ENCODE peak calls at places on chromosome 6, in eight cellular contexts. V is GM06990, U is heart left ventricle, L is ascending aorta, D is right atrium auricular region, G is upper lobe of right lung, K is tibial artery, N is ovary. C is an unnamed sample.

GRCh38 chr6:169972736-169973135 is 221.3 kb downstream of the ERMARD start:
- DNase-seq in U (peak), G (peak), N (peak), D (no peak), K (no peak), L (no peak), V (no peak), C (peak)

GRCh38 chr6:37646986-37647764 is 50.5 kb downstream of the MDGA1 start:
- DNase-seq in N (no peak), U (no peak), V (no peak), L (no peak), K (no peak), G (no peak), D (no peak), C (no peak)

GRCh38 chr6:19838442-19839236 is 1.5 kb downstream of the ID4 start:
- DNase-seq in K (peak), G (peak), V (peak), N (peak), L (no peak), U (peak), D (no peak), C (peak)

GRCh38 chr6:79277109-79277508 is 42.6 kb upstream of the HMGN3 start:
- DNase-seq in N (no peak), L (no peak), V (no peak), U (no peak), D (no peak), K (no peak), G (no peak), C (no peak)

GRCh38 chr6:109874086-109874485 is 104.0 kb upstream of the GPR6 start:
- DNase-seq in V (no peak), L (no peak), D (no peak), U (no peak), G (no peak), N (no peak), K (no peak), C (no peak)

GRCh38 chr6:33343953-33344611 is 26.5 kb upstream of the ZBTB22 start:
- DNase-seq in U (no peak), V (no peak), K (no peak), G (no peak), N (no peak), D (no peak), L (no peak), C (no peak)

GRCh38 chr6:12296604-12297003 is 6.4 kb downstream of the EDN1 start:
- DNase-seq in G (no peak), L (no peak), N (no peak), K (no peak), U (no peak), V (no peak), D (no peak), C (no peak)

GRCh38 chr6:31581511-31582229 is 554 bp downstream of the LTB start:
- DNase-seq in U (no peak), K (no peak), G (no peak), D (no peak), N (peak), V (no peak), L (no peak), C (no peak)

GRCh38 chr6:21348462-21349195 is 244.9 kb upstream of the SOX4 start:
- DNase-seq in L (peak), U (no peak), N (peak), D (no peak), V (no peak), G (peak), K (no peak), C (no peak)

GRCh38 chr6:89015971-89016370 is 52.6 kb upstream of the RNGTT start:
- DNase-seq in N (no peak), D (no peak), L (no peak), V (no peak), K (no peak), U (no peak), G (no peak), C (no peak)

GRCh38 chr6:52725530-52726192 is 37.6 kb downstream of the GSTA2 start:
- DNase-seq in V (no peak), L (no peak), G (no peak), N (no peak), U (no peak), K (no peak), D (no peak), C (no peak)

DNA sequence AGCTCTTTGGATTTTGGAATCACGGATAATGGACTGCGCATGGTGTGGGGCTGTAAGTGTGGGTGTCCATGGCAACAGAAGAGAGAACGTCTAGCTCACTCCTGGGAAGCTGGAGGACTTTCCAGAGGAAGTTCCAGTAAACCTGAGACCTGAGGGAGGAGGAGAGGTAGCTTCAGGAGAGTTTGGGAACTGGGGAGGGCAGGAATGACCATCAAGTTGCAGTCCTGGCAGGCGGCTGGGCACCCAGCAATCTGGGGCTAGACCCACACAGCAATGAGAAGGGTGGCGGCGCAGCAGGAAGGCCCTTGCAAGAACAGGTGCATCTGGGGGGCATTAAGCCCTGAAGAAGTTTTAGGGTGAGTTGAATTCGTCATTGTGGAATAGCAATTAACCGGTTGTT is 95.9 kb downstream of the FOXC1 start:
- DNase-seq in D (no peak), L (no peak), V (no peak), N (no peak), U (no peak), K (no peak), G (no peak), C (no peak)
- TF ChIP-seq CTCF in D (no peak), L (no peak), V (no peak), N (no peak), U (no peak), K (no peak), G (no peak), C (no peak)

GRCh38 chr6:165830761-165831160 is 167.7 kb upstream of the PDE10A start:
- DNase-seq in U (no peak), N (no peak), D (no peak), V (no peak), L (no peak), K (no peak), G (no peak), C (no peak)

GRCh38 chr6:165833355-165833754 is 170.3 kb upstream of the PDE10A start:
- DNase-seq in L (no peak), U (no peak), D (no peak), N (no peak), G (no peak), K (no peak), V (no peak), C (no peak)

GRCh38 chr6:165829376-165829775 is 166.3 kb upstream of the PDE10A start:
- DNase-seq in U (no peak), K (no peak), N (no peak), L (no peak), D (no peak), G (no peak), V (no peak), C (no peak)

GRCh38 chr6:165832471-165832836 is 169.4 kb upstream of the PDE10A start:
- DNase-seq in G (no peak), V (no peak), K (no peak), U (no peak), D (no peak), L (no peak), N (no peak), C (no peak)

DNA sequence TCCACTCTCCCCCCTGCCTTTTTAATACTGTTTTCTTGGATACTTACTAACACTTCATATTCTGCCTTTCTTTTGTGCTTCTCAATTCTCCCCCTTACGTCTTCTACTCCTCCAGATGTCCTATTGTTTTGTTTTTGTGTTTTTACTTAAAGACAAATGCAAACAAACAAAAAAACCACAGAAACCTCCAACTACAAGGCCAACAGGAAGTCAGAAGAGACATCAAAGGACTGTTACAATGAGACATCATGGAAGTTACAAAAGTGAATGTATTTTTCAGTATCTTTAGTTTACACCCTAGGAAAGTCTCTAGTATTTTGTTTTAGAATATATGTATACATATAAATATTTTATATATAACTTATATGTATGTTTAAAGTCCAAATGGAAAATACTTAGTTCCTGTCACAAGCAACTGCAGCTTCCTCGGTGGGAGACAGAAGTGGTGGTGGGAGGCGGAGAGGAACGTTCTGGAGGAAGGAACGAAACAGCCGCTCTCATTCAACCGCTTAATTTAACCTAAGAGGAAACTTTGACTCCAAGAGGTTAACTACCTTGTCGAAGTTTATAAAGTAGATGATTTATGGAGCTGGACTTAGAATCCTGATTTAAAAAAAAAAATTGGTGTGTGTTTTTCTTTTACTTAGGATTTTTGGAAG is 168.9 kb upstream of the PDE10A start:
- DNase-seq in V (no peak), G (no peak), L (no peak), N (no peak), K (no peak), U (no peak), D (no peak), C (no peak)
- TF ChIP-seq CTCF in V (no peak), G (no peak), L (no peak), N (no peak), K (no peak), U (no peak), D (no peak), C (no peak)

GRCh38 chr6:123802351-123802696 is 1.3 kb upstream of the NKAIN2 start:
- DNase-seq in N (no peak), D (no peak), U (no peak), V (no peak), K (no peak), G (no peak), L (no peak), C (no peak)
- TF ChIP-seq CTCF in N (no peak), D (no peak), U (no peak), V (no peak), K (no peak), G (no peak), L (no peak), C (no peak)

GRCh38 chr6:43174263-43175112 is 3.4 kb downstream of the SRF start:
- DNase-seq in G (peak), D (peak), K (peak), V (peak), N (peak), U (peak), L (peak), C (peak)

GRCh38 chr6:43172127-43173007 is 1.3 kb downstream of the SRF start:
- DNase-seq in U (peak), K (peak), N (peak), L (no peak), V (peak), D (no peak), G (peak), C (peak)

GRCh38 chr6:43171284-43172126 is 436 bp downstream of the SRF start:
- DNase-seq in K (no peak), L (no peak), V (peak), D (no peak), G (peak), N (no peak), U (no peak), C (peak)

GRCh38 chr6:43173496-43174262 is 2.6 kb downstream of the SRF start:
- DNase-seq in K (no peak), U (no peak), D (no peak), G (no peak), N (peak), V (no peak), L (no peak), C (no peak)

GRCh38 chr6:43170452-43171283 is at the start of gene SRF:
- DNase-seq in D (peak), K (peak), U (peak), V (peak), N (peak), G (peak), L (peak), C (peak)
- TF ChIP-seq CTCF in D (no peak), K (no peak), U (no peak), V (no peak), N (no peak), G (no peak), L (no peak), C (peak)